ENCODE peak calls at places on chromosomes 1 and 21, in six cellular contexts. T is fibroblast of lung, K is PC-3, Q is OCI-LY7, S is SK-N-SH, X is K562. O is an unnamed sample.

GRCh38 chr1:23984417-23985186 is 4.5 kb upstream of the SRSF10 start:
- DNase-seq in T (peak; percentile 56), Q (no peak), X (no peak), S (peak; percentile 66), K (peak; percentile 45), O (peak; percentile 75)

GRCh38 chr1:71783096-71783495 is 499.2 kb downstream of the NEGR1 start:
- DNase-seq in K (no peak), X (no peak), T (no peak), S (no peak), Q (no peak), O (no peak)

GRCh38 chr1:16248603-16249534 is 11.9 kb upstream of the CPLANE2 start:
- DNase-seq in T (peak; percentile 85), Q (peak; percentile 49), K (peak; percentile 80), S (peak; percentile 80), X (peak; percentile 90), O (peak; percentile 85)

GRCh38 chr21:44730951-44731579 is 19.7 kb upstream of the TSPEAR start:
- DNase-seq in Q (no peak), X (peak; percentile 32), S (no peak), T (no peak), K (no peak), O (peak; percentile 75)

GRCh38 chr1:213244664-213245091 is 193.6 kb downstream of the RPS6KC1 start:
- DNase-seq in T (peak; percentile 35), X (peak; percentile 74), K (peak; percentile 75), S (peak; percentile 16), Q (peak; percentile 56), O (no peak)

GRCh38 chr1:93313026-93313425 is 32.7 kb upstream of the DR1 start:
- DNase-seq in K (no peak), X (no peak), Q (no peak), T (no peak), S (no peak), O (no peak)

GRCh38 chr1:217528271-217528670 is 102.6 kb downstream of the GPATCH2 start:
- DNase-seq in S (no peak), K (peak; percentile 75), Q (no peak), X (no peak), T (peak; percentile 66), O (peak; percentile 43)

GRCh38 chr1:40508375-40509341 is at the start of gene EXO5:
- DNase-seq in Q (peak; percentile 82), X (peak; percentile 68), K (peak; percentile 45), T (peak; percentile 81), S (peak; percentile 88), O (peak; percentile 94)

GRCh38 chr1:65216989-65217388 is 69.0 kb downstream of the AK4 start:
- DNase-seq in K (no peak), X (no peak), S (no peak), T (no peak), Q (no peak), O (no peak)

GRCh38 chr1:158930504-158930903 is 848 bp upstream of the PYHIN1 start:
- DNase-seq in X (no peak), S (no peak), K (no peak), Q (peak; percentile 81), T (no peak), O (no peak)

GRCh38 chr21:32184485-32184884 is 94.4 kb downstream of the MIS18A start:
- DNase-seq in K (no peak), Q (no peak), X (peak; percentile 17), S (no peak), T (no peak), O (no peak)

GRCh38 chr1:233844697-233845096 is 59.8 kb upstream of the SLC35F3 start:
- DNase-seq in K (no peak), T (peak; percentile 77), Q (no peak), S (no peak), X (no peak), O (no peak)

GRCh38 chr1:205504311-205505075 is at the start of gene CDK18:
- DNase-seq in K (peak; percentile 86), T (peak; percentile 32), S (peak; percentile 88), Q (peak; percentile 80), X (no peak), O (peak; percentile 89)

GRCh38 chr1:156705918-156706646 is 699 bp upstream of the CRABP2 start:
- DNase-seq in K (peak; percentile 72), Q (peak; percentile 55), S (peak; percentile 90), T (peak; percentile 56), X (peak; percentile 86), O (peak; percentile 94)

GRCh38 chr1:156704930-156705320 is 458 bp downstream of the CRABP2 start:
- DNase-seq in Q (no peak), K (peak; percentile 93), T (peak; percentile 72), S (no peak), X (no peak), O (peak; percentile 96)

GRCh38 chr1:156706647-156707008 is 1.2 kb upstream of the CRABP2 start:
- DNase-seq in S (no peak), X (peak; percentile 33), T (peak; percentile 56), Q (no peak), K (peak; percentile 29), O (peak; percentile 78)

GRCh38 chr1:156704166-156704711 is 1.1 kb downstream of the CRABP2 start:
- DNase-seq in X (no peak), Q (no peak), T (no peak), K (no peak), S (peak; percentile 75), O (no peak)

GRCh38 chr1:156705321-156705917 is at the start of gene CRABP2:
- DNase-seq in X (peak; percentile 56), Q (no peak), S (peak; percentile 73), K (peak; percentile 53), T (peak; percentile 37), O (no peak)
- H3K4me3 ChIP-seq in X (peak within 1 kb of the TSS; percentile 47), Q (peak within 1 kb of the TSS; percentile 53), S (peak within 1 kb of the TSS; percentile 54), K (peak within 1 kb of the TSS; percentile 71), T (peak within 1 kb of the TSS; percentile 65), O (peak within 1 kb of the TSS; percentile 66)

DNA sequence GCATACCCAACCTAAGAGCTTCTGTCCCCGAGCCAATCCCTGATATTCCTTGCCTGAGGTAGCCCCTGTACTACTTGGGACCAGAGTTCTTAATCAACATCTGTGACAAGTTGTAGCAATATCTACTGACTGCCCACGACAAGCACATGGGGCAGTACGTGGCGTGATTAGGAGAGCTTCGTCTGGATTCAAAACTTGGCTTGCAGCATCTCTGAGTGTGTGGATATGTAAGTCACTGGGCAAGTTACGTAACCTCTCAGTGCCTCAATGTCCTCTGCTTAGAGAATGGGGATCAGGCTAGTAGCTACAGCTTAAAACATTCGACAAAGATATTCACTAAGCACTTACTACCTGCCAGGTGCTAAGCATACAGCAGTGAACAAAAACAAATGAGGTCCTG is 5.0 kb downstream of the HSPG2 start:
- DNase-seq in X (no peak), K (no peak), Q (no peak), S (no peak), T (peak; percentile 87), O (peak; percentile 91)
- H3K4me1 ChIP-seq in X (peaks cover 61% of the 10 kb centered on the region), K (peaks cover 46% of the 10 kb centered on the region), Q (no peaks in the 10 kb centered on the region), S (peaks cover 16% of the 10 kb centered on the region), T (peaks cover 47% of the 10 kb centered on the region), O (peaks cover 67% of the 10 kb centered on the region)

GRCh38 chr1:31702836-31703404 is 897 bp downstream of the COL16A1 start:
- DNase-seq in X (no peak), S (peak; percentile 49), T (peak; percentile 21), K (no peak), Q (no peak), O (peak; percentile 65)
- H4K20me1 ChIP-seq in X (no peaks in the 10 kb centered on the region), S (no peaks in the 10 kb centered on the region), T (no peaks in the 10 kb centered on the region), K (no peaks in the 10 kb centered on the region), Q (no peaks in the 10 kb centered on the region), O (no peaks in the 10 kb centered on the region)

GRCh38 chr1:42152119-42152518 is 1.1 kb upstream of the GUCA2B start:
- DNase-seq in S (no peak), K (peak; percentile 64), Q (no peak), X (no peak), T (no peak), O (peak; percentile 50)
- H3K4me3 ChIP-seq in S (no peak overlapping the region), K (no peak overlapping the region), Q (no peak overlapping the region), X (no peak overlapping the region), T (no peak overlapping the region), O (no peak overlapping the region)